ENCODE peak calls at places on chromosomes 3 and 15, in six cellular contexts. W is NB4, I is mesenchymal stem cell, D is cardiac fibroblast, H is cardiac muscle cell, C is PC-3. Y is an unnamed sample.

GRCh38 chr15:80906159-80906775 is 83.4 kb downstream of the MESD start:
- DNase-seq in W (no peak), I (no peak), D (no peak), H (no peak), C (peak), Y (peak)

GRCh38 chr15:78092111-78093041 is at the start of gene SH2D7:
- DNase-seq in W (no peak), I (peak), D (no peak), H (peak), C (no peak), Y (no peak)

GRCh38 chr3:186097317-186097662 is 11.6 kb downstream of the ETV5 start:
- DNase-seq in W (no peak), I (no peak), D (no peak), H (no peak), C (no peak), Y (no peak)

GRCh38 chr3:152229692-152230091 is 39.0 kb upstream of the MBNL1 start:
- DNase-seq in W (no peak), I (no peak), D (no peak), H (no peak), C (no peak), Y (no peak)

GRCh38 chr3:74167926-74168325 is 446.5 kb downstream of the CNTN3 start:
- DNase-seq in W (no peak), I (no peak), D (no peak), H (no peak), C (no peak), Y (no peak)

GRCh38 chr3:73432021-73432722 is 192.6 kb downstream of the PDZRN3 start:
- DNase-seq in W (peak), I (peak), D (peak), H (peak), C (peak), Y (peak)

GRCh38 chr3:125587039-125587664 is 8.1 kb downstream of the OSBPL11 start:
- DNase-seq in W (peak), I (peak), D (peak), H (peak), C (peak), Y (no peak)

GRCh38 chr3:167406876-167407492 is 26.9 kb upstream of the ZBBX start:
- DNase-seq in W (peak), I (peak), D (peak), H (peak), C (peak), Y (peak)

GRCh38 chr3:151197981-151198767 is 4.8 kb downstream of the GPR171 start:
- DNase-seq in W (no peak), I (no peak), D (peak), H (peak), C (no peak), Y (no peak)

GRCh38 chr3:15820911-15821310 is 23.1 kb upstream of the ANKRD28 start:
- DNase-seq in W (no peak), I (no peak), D (peak), H (peak), C (no peak), Y (no peak)

GRCh38 chr3:141690366-141691072 is 47.6 kb upstream of the RNF7 start:
- DNase-seq in W (peak), I (peak), D (no peak), H (no peak), C (no peak), Y (no peak)

GRCh38 chr15:50890751-50891150 is 17.7 kb upstream of the AP4E1 start:
- DNase-seq in W (no peak), I (no peak), D (peak), H (no peak), C (peak), Y (peak)

GRCh38 chr15:49370782-49371181 is 52.3 kb upstream of the FGF7 start:
- DNase-seq in W (peak), I (peak), D (peak), H (peak), C (peak), Y (no peak)

GRCh38 chr15:91192285-91193058 is 92.4 kb downstream of the SV2B start:
- DNase-seq in W (no peak), I (no peak), D (no peak), H (no peak), C (no peak), Y (no peak)

GRCh38 chr15:85725019-85725418 is 69.7 kb downstream of the KLHL25 start:
- DNase-seq in W (no peak), I (no peak), D (peak), H (peak), C (no peak), Y (no peak)

GRCh38 chr15:62914461-62915079 is 128.0 kb upstream of the TPM1 start:
- DNase-seq in W (no peak), I (no peak), D (no peak), H (no peak), C (no peak), Y (no peak)

GRCh38 chr15:52150878-52151277 is 38.3 kb upstream of the BCL2L10 start:
- DNase-seq in W (no peak), I (no peak), D (no peak), H (no peak), C (no peak), Y (no peak)

GRCh38 chr3:136142592-136142991 is 53.5 kb downstream of the MSL2 start:
- DNase-seq in W (no peak), I (peak), D (peak), H (peak), C (peak), Y (peak)

GRCh38 chr3:40719660-40720287 is 195.0 kb downstream of the ZNF621 start:
- DNase-seq in W (peak), I (no peak), D (peak), H (peak), C (peak), Y (no peak)

GRCh38 chr15:28950916-28951315 is 65.1 kb downstream of the APBA2 start:
- DNase-seq in W (no peak), I (no peak), D (no peak), H (no peak), C (no peak), Y (no peak)

GRCh38 chr15:86183765-86184491 is 104.3 kb downstream of the AGBL1 start:
- DNase-seq in W (no peak), I (no peak), D (no peak), H (no peak), C (no peak), Y (peak)

GRCh38 chr15:25674948-25675347 is 188.2 kb downstream of the ATP10A start:
- DNase-seq in W (no peak), I (no peak), D (no peak), H (no peak), C (no peak), Y (no peak)

GRCh38 chr15:95024388-95024787 is 793.0 kb downstream of the MCTP2 start:
- DNase-seq in W (peak), I (peak), D (peak), H (peak), C (peak), Y (no peak)

GRCh38 chr15:26017665-26018064 is 154.5 kb upstream of the ATP10A start:
- DNase-seq in W (no peak), I (no peak), D (no peak), H (no peak), C (no peak), Y (no peak)

GRCh38 chr15:80915462-80915861 is 74.2 kb downstream of the MESD start:
- DNase-seq in W (no peak), I (no peak), D (no peak), H (no peak), C (no peak), Y (no peak)

GRCh38 chr15:51183076-51183475 is 88.4 kb upstream of the TNFAIP8L3 start:
- DNase-seq in W (no peak), I (no peak), D (no peak), H (no peak), C (no peak), Y (no peak)

GRCh38 chr15:89119489-89120478 is 31.5 kb downstream of the ABHD2 start:
- DNase-seq in W (no peak), I (peak), D (peak), H (peak), C (peak), Y (no peak)

GRCh38 chr15:38991126-38991525 is 426.5 kb upstream of the RASGRP1 start:
- DNase-seq in W (peak), I (peak), D (peak), H (peak), C (peak), Y (no peak)

GRCh38 chr3:189519458-189519857 is 111.7 kb upstream of the TP63 start:
- DNase-seq in W (no peak), I (no peak), D (no peak), H (no peak), C (no peak), Y (no peak)

GRCh38 chr3:63791974-63792373 is 27.1 kb upstream of the C3orf49 start:
- DNase-seq in W (peak), I (peak), D (peak), H (peak), C (peak), Y (no peak)

GRCh38 chr15:70410371-70410975 is 312.8 kb upstream of the TLE3 start:
- DNase-seq in W (no peak), I (no peak), D (no peak), H (no peak), C (no peak), Y (no peak)

GRCh38 chr3:17151598-17152373 is 267.0 kb downstream of the PLCL2 start:
- DNase-seq in W (no peak), I (no peak), D (no peak), H (no peak), C (no peak), Y (no peak)

GRCh38 chr15:63501256-63502089 is 2.9 kb upstream of the USP3 start:
- DNase-seq in W (no peak), I (peak), D (peak), H (peak), C (peak), Y (peak)

GRCh38 chr3:197501496-197501878 is 54.3 kb downstream of the BDH1 start:
- DNase-seq in W (peak), I (no peak), D (peak), H (peak), C (peak), Y (no peak)

GRCh38 chr15:25905140-25905539 is 42.0 kb upstream of the ATP10A start:
- DNase-seq in W (peak), I (no peak), D (peak), H (peak), C (peak), Y (peak)

GRCh38 chr15:60486742-60487141 is 7.8 kb upstream of the ICE2 start:
- DNase-seq in W (no peak), I (no peak), D (no peak), H (no peak), C (no peak), Y (no peak)

GRCh38 chr15:73894133-73894814 is 20.9 kb downstream of the TBC1D21 start:
- DNase-seq in W (no peak), I (no peak), D (no peak), H (no peak), C (no peak), Y (no peak)

GRCh38 chr15:47756872-47757271 is 39.6 kb downstream of the SEMA6D start:
- DNase-seq in W (no peak), I (peak), D (peak), H (peak), C (peak), Y (peak)

GRCh38 chr15:51861557-51862350 is 32.3 kb downstream of the TMOD3 start:
- DNase-seq in W (peak), I (no peak), D (no peak), H (no peak), C (peak), Y (no peak)

GRCh38 chr3:61768284-61769012 is 207.1 kb downstream of the PTPRG start:
- DNase-seq in W (no peak), I (no peak), D (peak), H (no peak), C (no peak), Y (no peak)

GRCh38 chr3:184582998-184583344 is 21.4 kb downstream of the EPHB3 start:
- DNase-seq in W (no peak), I (no peak), D (no peak), H (no peak), C (no peak), Y (no peak)

GRCh38 chr3:184582583-184582982 is 21.0 kb downstream of the EPHB3 start:
- DNase-seq in W (no peak), I (peak), D (peak), H (peak), C (no peak), Y (no peak)

GRCh38 chr3:184583345-184584000 is 21.9 kb downstream of the EPHB3 start:
- DNase-seq in W (no peak), I (peak), D (no peak), H (no peak), C (no peak), Y (no peak)

GRCh38 chr3:184585545-184585944 is 24.0 kb downstream of the EPHB3 start:
- DNase-seq in W (no peak), I (no peak), D (no peak), H (no peak), C (no peak), Y (no peak)

GRCh38 chr3:184584001-184584891 is 22.7 kb downstream of the EPHB3 start:
- DNase-seq in W (peak), I (peak), D (no peak), H (no peak), C (no peak), Y (no peak)
- H3K4me3 ChIP-seq in W (no peak), I (peak), D (peak), H (peak), C (no peak), Y (no peak)

DNA sequence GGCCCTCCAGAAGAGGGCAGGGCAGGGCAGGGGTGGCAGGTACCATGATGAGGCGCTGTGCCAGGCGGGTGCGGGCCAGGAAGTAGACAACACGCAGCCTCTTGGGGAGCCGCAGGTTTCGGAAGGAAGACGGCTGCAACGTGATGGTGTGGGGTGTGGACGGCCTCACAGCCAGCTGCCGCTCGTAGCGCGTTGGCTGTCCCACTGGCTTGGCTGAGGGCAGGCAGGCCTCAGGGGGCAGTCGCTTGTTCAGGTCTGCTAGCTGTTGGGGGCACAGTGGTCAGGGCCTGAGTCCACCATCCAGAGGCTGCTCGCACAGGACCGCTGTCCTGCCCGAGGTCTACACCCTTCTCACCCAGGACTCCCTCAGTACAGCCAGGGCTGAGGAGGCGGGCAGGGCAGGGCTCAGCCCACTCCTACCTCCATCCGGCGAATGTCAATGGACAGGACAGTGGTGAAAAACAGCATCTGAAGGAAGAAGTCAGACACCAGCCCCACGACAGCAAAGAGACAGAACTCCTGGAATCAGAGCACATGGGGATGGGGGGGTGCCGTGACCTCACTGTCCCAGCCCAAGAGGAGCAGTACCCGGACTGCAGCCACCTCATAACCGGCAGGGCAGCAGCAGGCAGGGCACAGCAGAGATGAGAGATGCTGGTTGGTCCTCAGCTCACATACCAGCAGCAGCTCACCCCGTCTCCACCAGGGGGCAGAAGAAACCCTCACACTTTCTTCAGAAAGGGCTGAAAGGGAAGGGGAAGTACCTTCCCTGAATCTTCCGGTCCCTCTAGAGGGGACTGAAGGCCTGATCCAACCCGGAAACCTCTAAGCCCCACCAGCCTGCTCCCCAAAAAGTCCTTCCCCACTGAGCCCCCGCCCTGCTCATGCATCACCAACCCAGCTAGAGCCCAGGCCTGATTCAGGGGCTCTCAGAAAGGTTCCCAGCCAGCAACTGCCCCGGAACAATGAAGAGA is 40.0 kb downstream of the PTPN23 start:
- DNase-seq in W (peak), I (peak), D (peak), H (peak), C (peak), Y (peak)
- H3K4me3 ChIP-seq in W (no peak), I (peak), D (no peak), H (no peak), C (no peak), Y (no peak)

GRCh38 chr3:183984749-183985729 is 32.6 kb downstream of the ABCC5 start:
- DNase-seq in W (no peak), I (no peak), D (no peak), H (no peak), C (no peak), Y (no peak)
- H3K4me3 ChIP-seq in W (no peak), I (no peak), D (no peak), H (no peak), C (no peak), Y (no peak)

GRCh38 chr3:165159760-165160421 is 36.3 kb downstream of the SLITRK3 start:
- DNase-seq in W (no peak), I (no peak), D (no peak), H (no peak), C (no peak), Y (no peak)

GRCh38 chr3:165156757-165157156 is 39.4 kb downstream of the SLITRK3 start:
- DNase-seq in W (no peak), I (no peak), D (no peak), H (no peak), C (no peak), Y (no peak)

GRCh38 chr3:165162883-165163282 is 33.3 kb downstream of the SLITRK3 start:
- DNase-seq in W (no peak), I (no peak), D (no peak), H (no peak), C (no peak), Y (no peak)

DNA sequence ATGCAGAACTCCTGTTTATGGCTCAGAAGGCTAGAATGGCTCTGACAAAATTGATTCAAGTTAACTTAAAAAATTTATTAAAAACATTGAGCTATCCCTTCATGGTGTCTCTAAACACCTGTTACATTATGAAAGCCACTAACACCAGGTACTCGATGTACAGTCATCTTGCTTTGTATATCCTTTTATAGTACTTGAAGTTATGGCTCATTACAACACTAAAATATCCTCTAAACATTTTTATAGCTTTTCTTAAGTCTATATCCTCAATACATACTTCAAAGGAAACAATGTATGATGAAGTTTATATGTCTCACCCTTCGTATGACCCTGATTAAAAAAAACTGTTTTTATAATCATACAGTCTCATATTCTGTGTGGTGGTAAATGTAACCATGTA is 38.2 kb downstream of the SLITRK3 start:
- DNase-seq in W (no peak), I (no peak), D (no peak), H (no peak), C (no peak), Y (no peak)
- H3K4me3 ChIP-seq in W (no peak), I (no peak), D (no peak), H (no peak), C (no peak), Y (no peak)

DNA sequence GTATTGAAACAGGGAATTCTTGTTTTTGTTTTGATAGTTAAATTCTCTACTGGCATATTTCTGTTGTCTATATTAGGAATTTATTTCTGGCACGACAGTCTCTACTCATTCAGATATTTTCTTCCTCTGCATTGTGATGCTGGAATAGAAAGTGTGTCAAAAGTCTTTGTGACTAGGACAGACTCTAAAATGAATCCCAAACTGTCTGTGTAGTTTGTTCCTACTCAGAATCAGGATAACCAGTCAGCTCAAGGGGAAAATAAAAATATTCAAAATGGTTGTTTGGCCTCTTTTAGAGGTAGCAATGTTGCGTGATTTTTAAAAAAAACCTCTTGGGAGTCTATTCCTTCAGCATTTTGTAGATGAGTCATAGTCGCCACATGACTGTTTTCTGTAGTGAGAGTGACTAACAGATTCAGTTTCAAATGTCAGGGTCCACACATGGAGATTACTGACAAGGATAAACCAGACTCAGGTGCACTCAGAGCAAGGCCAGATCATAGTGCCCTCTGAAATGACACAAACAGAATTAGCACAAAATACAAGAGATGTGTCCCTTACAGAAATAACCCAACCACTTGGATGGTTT is 13.1 kb downstream of the SLC7A14 start:
- DNase-seq in W (peak), I (peak), D (peak), H (peak), C (peak), Y (no peak)
- H3K4me3 ChIP-seq in W (no peak), I (no peak), D (no peak), H (no peak), C (peak), Y (no peak)

DNA sequence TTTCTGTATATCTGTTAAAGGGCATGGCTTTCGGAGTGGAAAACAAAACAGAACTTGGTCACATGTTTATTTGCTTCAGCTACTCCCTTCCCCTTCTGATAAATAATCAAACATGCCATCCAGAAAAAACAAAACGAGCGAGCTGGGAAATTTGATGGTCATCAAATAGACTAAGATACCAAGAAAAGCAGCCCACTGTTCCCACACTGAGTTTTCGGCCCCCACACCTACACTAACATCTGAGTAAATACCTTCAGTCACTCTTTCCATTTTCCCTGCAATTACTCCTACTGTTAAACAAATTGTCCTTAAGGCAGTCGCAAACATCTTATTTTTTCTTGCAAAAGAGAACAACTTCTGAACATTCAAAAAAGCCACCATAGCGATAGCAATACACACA is 454.6 kb downstream of the FOXP1 start:
- DNase-seq in W (no peak), I (peak), D (peak), H (peak), C (no peak), Y (no peak)
- H3K4me3 ChIP-seq in W (peak), I (peak), D (peak), H (peak), C (peak), Y (peak)

GRCh38 chr3:194278186-194278845 is 72.8 kb downstream of the CPN2 start:
- DNase-seq in W (peak), I (no peak), D (no peak), H (no peak), C (no peak), Y (no peak)
- H3K4me3 ChIP-seq in W (no peak), I (peak), D (no peak), H (no peak), C (no peak), Y (no peak)

GRCh38 chr3:49007068-49007770 is at the start of gene WDR6:
- DNase-seq in W (peak), I (peak), D (peak), H (peak), C (peak), Y (peak)

GRCh38 chr3:49004352-49005297 is 2.6 kb upstream of the WDR6 start:
- DNase-seq in W (no peak), I (no peak), D (no peak), H (no peak), C (no peak), Y (no peak)

GRCh38 chr3:49005298-49005680 is 1.9 kb upstream of the WDR6 start:
- DNase-seq in W (no peak), I (no peak), D (no peak), H (no peak), C (no peak), Y (no peak)

GRCh38 chr3:49006591-49007067 is 562 bp upstream of the WDR6 start:
- DNase-seq in W (peak), I (peak), D (peak), H (peak), C (no peak), Y (no peak)

GRCh38 chr3:49005998-49006397 is 1.2 kb upstream of the WDR6 start:
- DNase-seq in W (no peak), I (no peak), D (no peak), H (no peak), C (no peak), Y (no peak)
- H3K4me3 ChIP-seq in W (no peak), I (peak), D (peak), H (no peak), C (peak), Y (peak)

Y was measured in MG63.